ENCODE peak calls at places on chromosome 1, in seven cellular contexts. S is right lobe of liver; J is thoracic aorta; M is stomach; G is CD8-positive, alpha-beta T cell; C is GM12865; I is GM06990. K is an unnamed sample.

GRCh38 chr1:230728710-230729392 is 14.9 kb upstream of the AGT start:
- DNase-seq in C (no peak), M (peak), S (peak), J (no peak), G (no peak), I (no peak), K (no peak)

GRCh38 chr1:22494144-22494543 is 42.5 kb downstream of the ZBTB40 start:
- DNase-seq in M (no peak), C (no peak), J (no peak), S (no peak), I (no peak), G (no peak), K (no peak)

GRCh38 chr1:25738507-25738906 is 61.5 kb upstream of the SELENON start:
- DNase-seq in G (no peak), J (no peak), I (no peak), C (no peak), S (no peak), M (no peak), K (no peak)

GRCh38 chr1:56545711-56546110 is 33.7 kb downstream of the PLPP3 start:
- DNase-seq in S (peak), I (no peak), M (peak), J (no peak), C (no peak), G (no peak), K (no peak)

GRCh38 chr1:22238356-22239224 is 95.7 kb upstream of the WNT4 start:
- DNase-seq in M (no peak), J (no peak), I (no peak), C (no peak), S (no peak), G (no peak), K (no peak)

GRCh38 chr1:93219443-93219842 is 38.9 kb downstream of the CCDC18 start:
- DNase-seq in G (no peak), J (no peak), S (no peak), I (peak), M (no peak), C (peak), K (no peak)

GRCh38 chr1:42955311-42956063 is 3.2 kb downstream of the SLC2A1 start:
- DNase-seq in G (no peak), C (no peak), M (no peak), S (no peak), I (no peak), J (no peak), K (no peak)

GRCh38 chr1:195733826-195734225 is 874.4 kb downstream of the KCNT2 start:
- DNase-seq in M (no peak), G (no peak), I (no peak), S (no peak), J (no peak), C (peak), K (no peak)

GRCh38 chr1:209808059-209808494 is 2.1 kb upstream of the IRF6 start:
- DNase-seq in S (no peak), G (no peak), C (no peak), I (no peak), M (no peak), J (no peak), K (no peak)

GRCh38 chr1:113552244-113552643 is 161.9 kb downstream of the MAGI3 start:
- DNase-seq in J (no peak), M (no peak), C (no peak), I (no peak), G (no peak), S (no peak), K (no peak)

GRCh38 chr1:7068552-7068951 is 283.3 kb downstream of the CAMTA1 start:
- DNase-seq in J (no peak), G (no peak), M (no peak), S (no peak), I (no peak), C (no peak), K (no peak)

DNA sequence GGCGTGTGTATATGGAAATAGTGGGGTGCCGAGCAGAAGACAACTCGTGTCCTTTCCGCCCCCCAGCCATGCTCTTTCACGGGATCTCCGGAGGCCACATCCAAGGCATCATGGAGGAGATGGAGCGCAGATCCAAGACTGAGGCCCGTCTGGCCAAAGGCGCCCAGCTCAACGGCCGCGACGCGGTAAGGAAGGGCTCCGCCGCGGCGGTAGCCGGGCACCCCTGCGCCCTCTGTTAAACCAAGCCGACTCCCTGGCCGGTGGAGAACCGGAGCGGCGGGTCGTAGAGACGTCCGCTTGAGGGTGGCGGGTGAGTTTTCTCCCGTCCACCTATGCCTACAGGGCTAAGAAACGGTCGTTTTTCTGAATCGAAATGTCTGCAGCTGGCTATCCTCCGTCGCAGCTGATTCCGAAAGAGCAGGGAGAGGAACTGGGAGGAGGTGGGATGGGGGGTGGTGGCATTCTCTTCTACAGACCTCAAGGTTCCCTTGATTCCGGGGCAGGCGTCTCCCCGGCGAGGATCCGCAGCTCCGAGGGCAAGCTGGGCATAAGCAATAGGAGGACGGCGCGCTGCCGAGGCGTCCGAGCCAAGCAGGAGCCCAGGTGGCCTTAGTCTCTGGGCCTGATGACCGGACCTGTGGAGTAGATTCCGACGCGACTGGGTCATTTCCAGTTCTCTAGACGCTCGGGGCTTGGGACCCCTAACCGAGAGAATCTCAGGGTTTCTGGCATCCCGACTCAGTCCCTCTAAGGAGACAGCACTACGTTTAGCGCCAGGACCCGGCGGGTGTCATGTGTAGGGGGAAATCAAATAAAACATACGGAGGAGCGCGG is 858 bp downstream of the LHX9 start:
- DNase-seq in S (no peak), M (no peak), C (no peak), I (peak), J (no peak), G (no peak), K (no peak)
- H3K4me3 ChIP-seq in S (peak), M (peak), C (peak), I (peak), J (peak), G (peak), K (peak)

GRCh38 chr1:2628191-2628932 is 4.5 kb downstream of the MMEL1 start:
- DNase-seq in I (no peak), S (no peak), C (no peak), M (no peak), J (no peak), G (no peak), K (no peak)
- H3K4me3 ChIP-seq in I (no peak), S (no peak), C (no peak), M (no peak), J (no peak), G (no peak), K (no peak)

GRCh38 chr1:64691631-64692030 is 53.2 kb upstream of the RAVER2 start:
- DNase-seq in I (no peak), C (no peak), G (no peak), S (no peak), J (no peak), M (no peak), K (no peak)
- H3K4me3 ChIP-seq in I (no peak), C (no peak), G (no peak), S (no peak), J (peak), M (no peak), K (peak)

GRCh38 chr1:39859859-39860812 is 23.2 kb downstream of the TRIT1 start:
- DNase-seq in M (no peak), I (no peak), S (no peak), G (no peak), J (no peak), C (no peak), K (no peak)
- H3K4me3 ChIP-seq in M (no peak), I (no peak), S (no peak), G (no peak), J (no peak), C (no peak), K (no peak)

GRCh38 chr1:160260436-160261382 is 1.6 kb downstream of the DCAF8 start:
- DNase-seq in M (no peak), G (no peak), I (no peak), S (no peak), C (peak), J (no peak), K (no peak)
- H3K4me3 ChIP-seq in M (peak), G (no peak), I (peak), S (peak), C (peak), J (peak), K (peak)

GRCh38 chr1:225769687-225770086 is 7.9 kb upstream of the SRP9 start:
- DNase-seq in I (no peak), M (no peak), J (no peak), G (no peak), C (no peak), S (no peak), K (no peak)
- H3K4me3 ChIP-seq in I (no peak), M (no peak), J (no peak), G (no peak), C (no peak), S (no peak), K (no peak)

GRCh38 chr1:102699524-102699923 is 408.8 kb downstream of the COL11A1 start:
- DNase-seq in G (no peak), S (no peak), I (no peak), C (no peak), J (no peak), M (no peak), K (no peak)
- H3K4me3 ChIP-seq in G (no peak), S (no peak), I (no peak), C (no peak), J (no peak), M (no peak), K (no peak)

GRCh38 chr1:229033480-229033879 is 237.4 kb upstream of the RAB4A start:
- DNase-seq in G (no peak), J (no peak), C (no peak), I (no peak), M (no peak), S (no peak), K (no peak)
- H3K4me3 ChIP-seq in G (no peak), J (no peak), C (no peak), I (no peak), M (no peak), S (no peak), K (no peak)

K was measured in esophagus muscularis mucosa.